ENCODE peak calls at places on chromosomes 2 and 18, in four cellular contexts. G, Y, F and E are unnamed samples.

GRCh38 chr2:239278941-239279365 is 121.9 kb downstream of the HDAC4 start:
- DNase-seq in G (no peak), F (no peak), Y (no peak), E (peak)

GRCh38 chr2:143717053-143717452 is 587.8 kb downstream of the ARHGAP15 start:
- DNase-seq in Y (no peak), F (no peak), G (no peak), E (no peak)

GRCh38 chr2:155633887-155634570 is 698.5 kb downstream of the NR4A2 start:
- DNase-seq in F (no peak), Y (no peak), G (no peak), E (no peak)

GRCh38 chr18:62486290-62486964 is 36.4 kb upstream of the ZCCHC2 start:
- DNase-seq in F (no peak), Y (no peak), G (no peak), E (no peak)

GRCh38 chr2:240783819-240784621 is 36.0 kb downstream of the KIF1A start:
- DNase-seq in F (no peak), G (no peak), Y (no peak), E (no peak)

GRCh38 chr2:240538031-240538780 is 19.6 kb downstream of the ANKMY1 start:
- DNase-seq in Y (no peak), F (no peak), G (no peak), E (no peak)

GRCh38 chr2:9703085-9703641 is 72.4 kb upstream of the YWHAQ start:
- DNase-seq in F (peak), Y (no peak), G (no peak), E (no peak)

GRCh38 chr2:232842689-232843088 is 27.4 kb upstream of the SNORC start:
- DNase-seq in G (no peak), Y (no peak), F (no peak), E (no peak)

GRCh38 chr2:193517615-193518014 is 1322.9 kb upstream of the TMEFF2 start:
- DNase-seq in F (no peak), Y (no peak), G (no peak), E (no peak)

GRCh38 chr18:7784171-7784570 is 217.1 kb downstream of the PTPRM start:
- DNase-seq in G (no peak), F (no peak), Y (no peak), E (no peak)
- TF ChIP-seq CTCF in G (no peak), F (no peak), Y (no peak), E (no peak)

DNA sequence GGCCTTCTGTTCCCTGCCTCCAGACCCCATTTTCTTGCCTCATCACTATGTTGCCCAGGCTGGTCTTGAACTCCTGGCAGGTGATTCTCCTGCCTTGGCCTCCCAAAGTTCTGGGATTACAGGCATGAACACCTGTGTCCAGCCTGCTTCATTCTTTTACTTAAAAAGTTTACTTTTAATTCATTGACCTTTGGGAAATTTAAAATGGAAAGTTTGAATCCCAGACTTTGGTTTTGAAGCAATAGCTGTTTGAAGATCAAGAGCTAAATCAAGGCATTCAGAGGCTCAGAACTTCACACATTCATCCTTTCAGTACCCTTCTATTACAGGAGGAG is 79.3 kb upstream of the SESTD1 start:
- DNase-seq in G (no peak), F (no peak), Y (no peak), E (no peak)
- TF ChIP-seq CTCF in G (no peak), F (no peak), Y (no peak), E (no peak)

GRCh38 chr2:27123302-27124150 is at the start of gene ABHD1:
- DNase-seq in F (no peak), G (peak), Y (peak), E (peak)
- TF ChIP-seq CTCF in F (no peak), G (no peak), Y (no peak), E (no peak)

GRCh38 chr2:231707625-231708049 is 688 bp upstream of the PTMA start:
- DNase-seq in G (peak), F (no peak), Y (no peak), E (no peak)

GRCh38 chr2:231708050-231708772 is at the start of gene PTMA:
- DNase-seq in Y (peak), G (peak), F (peak), E (peak)

GRCh38 chr2:231709981-231710750 is 1.8 kb downstream of the PTMA start:
- DNase-seq in F (no peak), G (peak), Y (peak), E (peak)

GRCh38 chr2:231709636-231709980 is 1.3 kb downstream of the PTMA start:
- DNase-seq in F (no peak), G (no peak), Y (no peak), E (no peak)

GRCh38 chr2:231708773-231709635 is 679 bp downstream of the PTMA start:
- DNase-seq in F (no peak), Y (no peak), G (peak), E (peak)
- TF ChIP-seq CTCF in F (peak), Y (peak), G (no peak), E (no peak)

DNA sequence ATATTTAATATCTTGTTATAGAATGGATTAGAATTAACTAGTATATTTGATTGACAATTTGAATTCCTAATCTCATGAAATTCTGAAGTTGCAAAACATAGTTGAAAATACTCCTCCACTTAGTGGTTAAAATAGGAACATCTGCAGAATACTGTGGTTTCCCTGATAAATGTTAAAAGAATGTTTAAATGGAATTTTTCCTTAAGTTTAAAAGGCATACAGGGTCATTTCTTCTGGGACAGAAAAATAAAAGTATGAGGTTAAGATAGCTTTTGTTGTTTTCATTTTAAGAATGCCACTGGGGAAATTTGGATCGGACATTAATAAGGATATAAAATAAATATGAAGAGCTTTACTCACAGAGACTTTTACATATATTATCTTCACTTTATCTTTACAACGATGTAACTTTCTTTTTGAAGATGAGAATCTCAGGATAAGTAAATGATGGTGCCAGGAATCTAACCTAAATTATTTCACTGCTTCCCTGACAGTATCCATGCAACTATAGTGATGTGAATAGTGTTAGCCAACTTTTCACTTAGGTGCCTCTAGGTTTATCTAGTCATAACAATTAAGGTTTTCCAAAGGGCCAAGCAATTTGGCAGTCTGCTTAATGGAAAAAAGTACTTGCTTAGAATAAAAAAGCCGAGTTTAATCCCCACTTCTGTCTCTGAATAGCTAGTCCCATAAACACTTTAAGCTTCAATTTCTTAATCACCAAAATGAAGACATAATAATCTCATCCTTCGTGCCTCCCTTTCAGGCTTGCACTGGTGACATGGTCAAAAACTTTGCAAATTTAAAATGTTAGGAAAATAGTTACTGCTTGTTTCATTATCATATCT is 151.8 kb upstream of the STK17B start:
- DNase-seq in F (peak), G (no peak), Y (no peak), E (no peak)
- TF ChIP-seq CTCF in F (no peak), G (no peak), Y (no peak), E (no peak)

GRCh38 chr2:184734338-184734737 is 136.0 kb downstream of the ZNF804A start:
- DNase-seq in G (no peak), Y (no peak), F (no peak), E (no peak)

GRCh38 chr2:184727813-184728212 is 129.5 kb downstream of the ZNF804A start:
- DNase-seq in Y (no peak), F (no peak), G (no peak), E (no peak)

GRCh38 chr2:184735611-184736010 is 137.3 kb downstream of the ZNF804A start:
- DNase-seq in Y (no peak), G (no peak), F (no peak), E (no peak)

GRCh38 chr2:184730288-184730687 is 132.0 kb downstream of the ZNF804A start:
- DNase-seq in Y (no peak), G (no peak), F (no peak), E (no peak)
- TF ChIP-seq CTCF in Y (no peak), G (no peak), F (no peak), E (no peak)